ENCODE peak calls at places on chromosome 12, in nine cellular contexts. E is pancreas, L is psoas muscle, I is tibial artery, N is OCI-LY7, R is MM.1S, H is stomach, Y is left ventricle myocardium inferior, S is lung. Z is an unnamed sample. For H3K36me3, the result is how much of the 10 kb centered on the place peaks cover.

GRCh38 chr12:123807670-123808069 is 45.6 kb downstream of the DNAH10 start:
- DNase-seq in E (no peak), L (no peak), I (no peak), N (no peak), R (no peak), H (no peak), Y (no peak), S (no peak), Z (no peak)

GRCh38 chr12:26691234-26691970 is 141.6 kb downstream of the ITPR2 start:
- DNase-seq in E (no peak), L (no peak), I (no peak), N (no peak), R (no peak), H (no peak), Y (no peak), S (no peak), Z (peak)

GRCh38 chr12:24945039-24945438 is 3.9 kb downstream of the BCAT1 start:
- DNase-seq in E (no peak), L (no peak), I (no peak), N (no peak), R (no peak), H (no peak), Y (no peak), S (no peak), Z (no peak)

GRCh38 chr12:37541356-37541755 is 775.2 kb upstream of the ALG10B start:
- DNase-seq in E (no peak), L (no peak), I (no peak), N (no peak), R (no peak), H (no peak), Y (no peak), S (no peak), Z (no peak)

GRCh38 chr12:113857371-113857770 is 108.8 kb downstream of the RBM19 start:
- DNase-seq in E (no peak), L (no peak), I (no peak), N (no peak), R (no peak), H (no peak), Y (no peak), S (no peak), Z (no peak)

GRCh38 chr12:62215506-62215905 is 44.7 kb upstream of the USP15 start:
- DNase-seq in E (no peak), L (no peak), I (no peak), N (no peak), R (no peak), H (no peak), Y (no peak), S (no peak), Z (no peak)

GRCh38 chr12:107884769-107885694 is 110.5 kb downstream of the ASCL4 start:
- DNase-seq in E (peak), L (peak), I (no peak), N (peak), R (peak), H (peak), Y (no peak), S (peak), Z (no peak)

GRCh38 chr12:42868291-42868690 is 278.7 kb upstream of the PRICKLE1 start:
- DNase-seq in E (no peak), L (no peak), I (no peak), N (no peak), R (peak), H (no peak), Y (no peak), S (no peak), Z (no peak)

GRCh38 chr12:112945515-112945914 is 7.2 kb downstream of the OAS3 start:
- DNase-seq in E (no peak), L (no peak), I (no peak), N (no peak), R (no peak), H (no peak), Y (no peak), S (no peak), Z (no peak)

GRCh38 chr12:64085996-64086395 is 136.1 kb downstream of the KICS2 start:
- DNase-seq in E (no peak), L (no peak), I (no peak), N (no peak), R (no peak), H (no peak), Y (no peak), S (no peak), Z (no peak)

GRCh38 chr12:53381739-53382630 is 2.0 kb downstream of the SP1 start:
- DNase-seq in E (no peak), L (peak), I (peak), N (peak), R (peak), H (peak), Y (peak), S (no peak), Z (peak)

GRCh38 chr12:92146865-92147264 is 1.2 kb upstream of the BTG1 start:
- DNase-seq in E (no peak), L (no peak), I (no peak), N (peak), R (peak), H (no peak), Y (no peak), S (no peak), Z (no peak)
- TF ChIP-seq CTCF in E (no peak), L (no peak), I (no peak), N (no peak), R (no peak), H (no peak), Y (no peak), S (no peak), Z (no peak)

GRCh38 chr12:111192657-111193056 is 176.2 kb downstream of the PHETA1 start:
- DNase-seq in E (no peak), L (no peak), I (no peak), N (no peak), R (no peak), H (no peak), Y (no peak), S (no peak), Z (no peak)

GRCh38 chr12:111194703-111195051 is 174.2 kb downstream of the PHETA1 start:
- DNase-seq in E (no peak), L (no peak), I (no peak), N (no peak), R (no peak), H (no peak), Y (no peak), S (no peak), Z (no peak)

GRCh38 chr12:111193511-111193910 is 175.4 kb downstream of the PHETA1 start:
- DNase-seq in E (no peak), L (no peak), I (no peak), N (no peak), R (no peak), H (no peak), Y (no peak), S (no peak), Z (no peak)

GRCh38 chr12:111193977-111194702 is 174.8 kb downstream of the PHETA1 start:
- DNase-seq in E (no peak), L (no peak), I (no peak), N (no peak), R (no peak), H (no peak), Y (no peak), S (no peak), Z (no peak)

GRCh38 chr12:111193067-111193466 is 175.8 kb downstream of the PHETA1 start:
- DNase-seq in E (no peak), L (no peak), I (no peak), N (no peak), R (no peak), H (no peak), Y (no peak), S (no peak), Z (no peak)
- H3K36me3 ChIP-seq in E (under half), L (under half), I (under half), N (under half), R (under half), H (under half), Y (under half), S (under half), Z (under half)

DNA sequence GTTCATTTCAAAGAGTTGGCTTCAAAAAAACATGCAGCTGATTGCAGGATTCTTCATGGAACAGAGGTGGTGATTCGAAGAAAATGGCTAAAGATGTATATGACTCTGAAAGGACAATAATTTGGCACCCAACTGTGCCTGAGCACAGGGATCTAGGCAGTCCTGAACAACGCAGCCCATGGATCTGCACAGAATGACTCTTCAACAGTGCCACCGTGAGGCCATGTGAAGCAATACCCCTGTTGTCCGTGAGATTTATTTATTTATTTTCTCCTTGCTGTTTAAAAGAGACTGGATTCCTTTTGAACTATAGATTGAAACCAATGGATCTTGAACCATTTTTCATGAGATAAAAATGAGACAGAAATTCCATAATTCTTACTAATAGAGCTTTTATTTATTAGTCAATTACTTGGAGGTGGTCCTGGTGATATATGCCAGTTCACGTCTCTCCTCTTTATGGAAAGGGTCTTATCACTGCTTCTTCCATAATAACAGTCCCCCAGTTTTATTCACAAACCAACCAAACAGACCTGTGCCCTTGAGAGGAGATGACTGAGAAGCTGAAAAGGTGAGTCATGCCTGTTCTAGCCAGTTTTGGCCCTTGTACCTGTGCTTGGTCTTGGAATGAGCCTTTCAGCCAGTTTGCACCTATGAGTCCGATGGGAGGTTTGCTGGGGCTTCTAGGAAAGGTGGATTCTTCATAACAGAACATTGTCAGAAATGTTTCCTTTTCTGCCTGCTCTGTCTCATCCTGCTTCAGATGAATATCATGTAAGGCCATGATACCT is 1598.3 kb downstream of the AACS start:
- DNase-seq in E (no peak), L (no peak), I (no peak), N (peak), R (no peak), H (no peak), Y (no peak), S (no peak), Z (no peak)
- TF ChIP-seq CTCF in E (no peak), L (peak), I (no peak), N (peak), R (peak), H (no peak), Y (peak), S (no peak), Z (no peak)

GRCh38 chr12:49327368-49327767 is 4.3 kb downstream of the TROAP start:
- DNase-seq in E (no peak), L (no peak), I (no peak), N (no peak), R (no peak), H (no peak), Y (no peak), S (no peak), Z (no peak)

GRCh38 chr12:49330032-49330619 is 6.9 kb downstream of the C1QL4 start:
- DNase-seq in E (no peak), L (no peak), I (no peak), N (no peak), R (no peak), H (no peak), Y (no peak), S (no peak), Z (no peak)

GRCh38 chr12:49327887-49328286 is 4.8 kb downstream of the TROAP start:
- DNase-seq in E (no peak), L (no peak), I (no peak), N (no peak), R (no peak), H (no peak), Y (no peak), S (no peak), Z (no peak)

GRCh38 chr12:49330631-49331359 is 6.2 kb downstream of the C1QL4 start:
- DNase-seq in E (no peak), L (no peak), I (no peak), N (no peak), R (no peak), H (peak), Y (no peak), S (no peak), Z (no peak)

DNA sequence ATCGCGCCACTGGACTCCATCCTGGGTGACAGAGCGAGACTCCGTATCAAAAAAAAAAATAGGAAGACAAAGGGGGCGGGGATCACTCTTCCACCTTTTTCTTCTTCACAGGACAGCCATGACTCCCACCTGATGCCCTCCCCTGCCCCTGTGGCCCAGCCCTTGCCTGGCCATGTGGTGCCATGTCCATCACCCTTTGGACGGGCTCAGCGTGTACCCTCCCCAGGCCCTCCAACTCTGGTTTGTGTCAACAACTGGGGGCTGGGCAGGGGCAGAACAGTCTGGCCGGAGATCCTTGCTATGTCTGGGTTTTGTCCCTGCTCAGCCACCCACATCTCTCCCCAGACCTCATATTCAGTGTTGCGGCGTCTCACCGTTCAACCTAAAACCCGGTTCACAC is 5.8 kb downstream of the TROAP start:
- DNase-seq in E (no peak), L (no peak), I (no peak), N (no peak), R (no peak), H (peak), Y (no peak), S (no peak), Z (no peak)
- H3K36me3 ChIP-seq in E (under half), L (under half), I (under half), N (half or more), R (under half), H (under half), Y (under half), S (under half), Z (under half)

DNA sequence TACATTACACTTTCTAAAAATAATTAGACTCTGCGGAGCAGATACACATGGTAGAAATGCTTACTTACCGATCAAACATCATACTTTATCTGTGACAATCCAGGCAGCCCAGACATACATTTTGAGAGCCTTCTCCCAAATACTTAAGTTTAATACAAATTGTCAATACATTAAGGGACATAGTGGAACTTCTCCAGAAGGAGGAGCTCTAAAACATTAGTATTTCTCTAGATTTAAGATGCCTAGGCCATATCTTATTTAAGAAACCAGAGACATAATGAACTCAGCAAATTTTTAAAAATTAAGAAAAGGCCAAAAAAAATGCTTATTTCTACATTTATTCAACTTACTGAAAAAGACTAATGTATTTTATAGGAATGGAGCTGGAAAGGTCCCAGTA is 16.1 kb downstream of the ACSM4 start:
- DNase-seq in E (no peak), L (no peak), I (no peak), N (peak), R (no peak), H (no peak), Y (no peak), S (no peak), Z (no peak)
- TF ChIP-seq CTCF in E (no peak), L (no peak), I (no peak), N (peak), R (peak), H (no peak), Y (no peak), S (no peak), Z (no peak)

Z was measured in uterus.